ENCODE peak calls at places on chromosomes 7 and 10, in six cellular contexts. One of them, this sample, is unnamed.
A peak's percentile ranks its signal among the peaks of the same experiment; 100 is the strongest.

GRCh38 chr10:14063531-14064317 is 267.0 kb downstream of the FRMD4A start:
- ATAC-seq in omental fat pad: peak; percentile 96
- ATAC-seq in memory B cell: no peak
- ATAC-seq in gastrocnemius medialis: peak; percentile 63
- ATAC-seq in natural killer cell: no peak
- ATAC-seq in PC-3: no peak
- ATAC-seq in this sample: peak; percentile 89

GRCh38 chr7:139525239-139525638 is 1.8 kb downstream of the CLEC2L start:
- ATAC-seq in omental fat pad: no peak
- ATAC-seq in memory B cell: no peak
- ATAC-seq in gastrocnemius medialis: no peak
- ATAC-seq in natural killer cell: no peak
- ATAC-seq in PC-3: no peak
- ATAC-seq in this sample: no peak

GRCh38 chr7:113113912-113114311 is 4.4 kb downstream of the SMIM30 start:
- ATAC-seq in omental fat pad: no peak
- ATAC-seq in memory B cell: no peak
- ATAC-seq in gastrocnemius medialis: no peak
- ATAC-seq in natural killer cell: no peak
- ATAC-seq in PC-3: no peak
- ATAC-seq in this sample: no peak

GRCh38 chr7:69211739-69212138 is 386.5 kb upstream of the AUTS2 start:
- ATAC-seq in omental fat pad: no peak
- ATAC-seq in memory B cell: peak; percentile 37
- ATAC-seq in gastrocnemius medialis: no peak
- ATAC-seq in natural killer cell: no peak
- ATAC-seq in PC-3: no peak
- ATAC-seq in this sample: no peak

GRCh38 chr7:128115821-128116723 is 84.8 kb upstream of the LRRC4 start:
- ATAC-seq in omental fat pad: no peak
- ATAC-seq in memory B cell: no peak
- ATAC-seq in gastrocnemius medialis: no peak
- ATAC-seq in natural killer cell: no peak
- ATAC-seq in PC-3: no peak
- ATAC-seq in this sample: no peak

GRCh38 chr7:43625977-43626376 is 43.1 kb downstream of the STK17A start:
- ATAC-seq in omental fat pad: no peak
- ATAC-seq in memory B cell: peak; percentile 53
- ATAC-seq in gastrocnemius medialis: no peak
- ATAC-seq in natural killer cell: peak; percentile 21
- ATAC-seq in PC-3: peak; percentile 8
- ATAC-seq in this sample: no peak

GRCh38 chr7:134827436-134827835 is 48.0 kb downstream of the CALD1 start:
- ATAC-seq in omental fat pad: no peak
- ATAC-seq in memory B cell: no peak
- ATAC-seq in gastrocnemius medialis: no peak
- ATAC-seq in natural killer cell: no peak
- ATAC-seq in PC-3: no peak
- ATAC-seq in this sample: no peak

GRCh38 chr10:51422311-51423120 is 276.9 kb downstream of the CSTF2T start:
- ATAC-seq in omental fat pad: peak; percentile 70
- ATAC-seq in memory B cell: no peak
- ATAC-seq in gastrocnemius medialis: peak; percentile 55
- ATAC-seq in natural killer cell: peak; percentile 91
- ATAC-seq in PC-3: peak; percentile 95
- ATAC-seq in this sample: peak; percentile 71

GRCh38 chr10:42960491-42961155 is 116.2 kb upstream of the RET start:
- ATAC-seq in omental fat pad: no peak
- ATAC-seq in memory B cell: no peak
- ATAC-seq in gastrocnemius medialis: peak; percentile 81
- ATAC-seq in natural killer cell: no peak
- ATAC-seq in PC-3: peak; percentile 99
- ATAC-seq in this sample: no peak

GRCh38 chr7:99290980-99291607 is 18.5 kb downstream of the MYH16 start:
- ATAC-seq in omental fat pad: no peak
- ATAC-seq in memory B cell: no peak
- ATAC-seq in gastrocnemius medialis: no peak
- ATAC-seq in natural killer cell: no peak
- ATAC-seq in PC-3: no peak
- ATAC-seq in this sample: no peak

GRCh38 chr7:84196007-84196551 is 1.5 kb upstream of the SEMA3A start:
- ATAC-seq in omental fat pad: peak; percentile 63
- ATAC-seq in memory B cell: no peak
- ATAC-seq in gastrocnemius medialis: peak; percentile 42
- ATAC-seq in natural killer cell: no peak
- ATAC-seq in PC-3: no peak
- ATAC-seq in this sample: peak; percentile 58

GRCh38 chr7:29381206-29382094 is 182.2 kb upstream of the PRR15 start:
- ATAC-seq in omental fat pad: peak; percentile 24
- ATAC-seq in memory B cell: no peak
- ATAC-seq in gastrocnemius medialis: no peak
- ATAC-seq in natural killer cell: no peak
- ATAC-seq in PC-3: no peak
- ATAC-seq in this sample: no peak

GRCh38 chr7:117470777-117471176 is 9.0 kb upstream of the CFTR start:
- ATAC-seq in omental fat pad: no peak
- ATAC-seq in memory B cell: no peak
- ATAC-seq in gastrocnemius medialis: no peak
- ATAC-seq in natural killer cell: no peak
- ATAC-seq in PC-3: no peak
- ATAC-seq in this sample: no peak

GRCh38 chr7:50119815-50120637 is 27.0 kb upstream of the ZPBP start:
- ATAC-seq in omental fat pad: no peak
- ATAC-seq in memory B cell: peak; percentile 86
- ATAC-seq in gastrocnemius medialis: no peak
- ATAC-seq in natural killer cell: no peak
- ATAC-seq in PC-3: peak; percentile 37
- ATAC-seq in this sample: no peak

GRCh38 chr7:85972504-85973141 is 671.1 kb upstream of the GRM3 start:
- ATAC-seq in omental fat pad: no peak
- ATAC-seq in memory B cell: no peak
- ATAC-seq in gastrocnemius medialis: no peak
- ATAC-seq in natural killer cell: no peak
- ATAC-seq in PC-3: no peak
- ATAC-seq in this sample: peak; percentile 50

GRCh38 chr10:122149138-122149606 is 121.9 kb upstream of the BTBD16 start:
- ATAC-seq in omental fat pad: peak; percentile 39
- ATAC-seq in memory B cell: no peak
- ATAC-seq in gastrocnemius medialis: no peak
- ATAC-seq in natural killer cell: no peak
- ATAC-seq in PC-3: no peak
- ATAC-seq in this sample: peak; percentile 14

GRCh38 chr10:10500941-10501340 is 516.7 kb upstream of the CELF2 start:
- ATAC-seq in omental fat pad: no peak
- ATAC-seq in memory B cell: no peak
- ATAC-seq in gastrocnemius medialis: no peak
- ATAC-seq in natural killer cell: no peak
- ATAC-seq in PC-3: no peak
- ATAC-seq in this sample: no peak

This sample was measured in gastroesophageal sphincter.